ENCODE peak calls at places on chromosomes 12 and 14, in ten cellular contexts. One of them, this sample, is unnamed.

GRCh38 chr12:4816776-4817530 is 92.8 kb upstream of the KCNA1 start:
- DNase-seq in NCI-H748 treated with DMSO at 0.1 percent for 48 hours: no peak
- DNase-seq in ACHN: no peak
- DNase-seq in SK-N-SH: no peak
- DNase-seq in aorta: no peak
- DNase-seq in stimulated activated CD8-positive, alpha-beta memory T cell treated with anti-CD3 and anti-CD28 coated beads, Interleukin-7, amount 100 ng/mL, for 1 hour: no peak
- DNase-seq in CD8-positive, alpha-beta memory T cell: no peak
- DNase-seq in foreskin fibroblast: no peak
- DNase-seq in NCI-H460: no peak
- DNase-seq in osteocyte: no peak
- DNase-seq in this sample: no peak

GRCh38 chr12:83003026-83003425 is 316.3 kb downstream of the TMTC2 start:
- DNase-seq in NCI-H748 treated with DMSO at 0.1 percent for 48 hours: no peak
- DNase-seq in ACHN: no peak
- DNase-seq in SK-N-SH: no peak
- DNase-seq in aorta: no peak
- DNase-seq in stimulated activated CD8-positive, alpha-beta memory T cell treated with anti-CD3 and anti-CD28 coated beads, Interleukin-7, amount 100 ng/mL, for 1 hour: no peak
- DNase-seq in CD8-positive, alpha-beta memory T cell: no peak
- DNase-seq in foreskin fibroblast: no peak
- DNase-seq in NCI-H460: no peak
- DNase-seq in osteocyte: no peak
- DNase-seq in this sample: no peak

GRCh38 chr14:97106166-97106565 is 309.0 kb downstream of the VRK1 start:
- DNase-seq in NCI-H748 treated with DMSO at 0.1 percent for 48 hours: no peak
- DNase-seq in ACHN: no peak
- DNase-seq in SK-N-SH: no peak
- DNase-seq in aorta: no peak
- DNase-seq in stimulated activated CD8-positive, alpha-beta memory T cell treated with anti-CD3 and anti-CD28 coated beads, Interleukin-7, amount 100 ng/mL, for 1 hour: no peak
- DNase-seq in CD8-positive, alpha-beta memory T cell: no peak
- DNase-seq in foreskin fibroblast: no peak
- DNase-seq in NCI-H460: no peak
- DNase-seq in osteocyte: no peak
- DNase-seq in this sample: no peak

GRCh38 chr12:28024231-28024995 is 51.9 kb upstream of the PTHLH start:
- DNase-seq in NCI-H748 treated with DMSO at 0.1 percent for 48 hours: no peak
- DNase-seq in ACHN: peak; percentile 28
- DNase-seq in SK-N-SH: no peak
- DNase-seq in aorta: no peak
- DNase-seq in stimulated activated CD8-positive, alpha-beta memory T cell treated with anti-CD3 and anti-CD28 coated beads, Interleukin-7, amount 100 ng/mL, for 1 hour: no peak
- DNase-seq in CD8-positive, alpha-beta memory T cell: no peak
- DNase-seq in foreskin fibroblast: peak; percentile 54
- DNase-seq in NCI-H460: no peak
- DNase-seq in osteocyte: no peak
- DNase-seq in this sample: no peak

GRCh38 chr12:41514050-41514449 is 325.9 kb downstream of the PDZRN4 start:
- DNase-seq in NCI-H748 treated with DMSO at 0.1 percent for 48 hours: no peak
- DNase-seq in ACHN: no peak
- DNase-seq in SK-N-SH: no peak
- DNase-seq in aorta: no peak
- DNase-seq in stimulated activated CD8-positive, alpha-beta memory T cell treated with anti-CD3 and anti-CD28 coated beads, Interleukin-7, amount 100 ng/mL, for 1 hour: no peak
- DNase-seq in CD8-positive, alpha-beta memory T cell: no peak
- DNase-seq in foreskin fibroblast: no peak
- DNase-seq in NCI-H460: no peak
- DNase-seq in osteocyte: no peak
- DNase-seq in this sample: no peak

GRCh38 chr14:78075610-78076277 is 94.4 kb upstream of the NRXN3 start:
- DNase-seq in NCI-H748 treated with DMSO at 0.1 percent for 48 hours: peak; percentile 81
- DNase-seq in ACHN: no peak
- DNase-seq in SK-N-SH: no peak
- DNase-seq in aorta: no peak
- DNase-seq in stimulated activated CD8-positive, alpha-beta memory T cell treated with anti-CD3 and anti-CD28 coated beads, Interleukin-7, amount 100 ng/mL, for 1 hour: no peak
- DNase-seq in CD8-positive, alpha-beta memory T cell: no peak
- DNase-seq in foreskin fibroblast: no peak
- DNase-seq in NCI-H460: no peak
- DNase-seq in osteocyte: no peak
- DNase-seq in this sample: no peak

GRCh38 chr12:269216-269615 is 6.6 kb upstream of the SLC6A13 start:
- DNase-seq in NCI-H748 treated with DMSO at 0.1 percent for 48 hours: no peak
- DNase-seq in ACHN: no peak
- DNase-seq in SK-N-SH: no peak
- DNase-seq in aorta: no peak
- DNase-seq in stimulated activated CD8-positive, alpha-beta memory T cell treated with anti-CD3 and anti-CD28 coated beads, Interleukin-7, amount 100 ng/mL, for 1 hour: no peak
- DNase-seq in CD8-positive, alpha-beta memory T cell: no peak
- DNase-seq in foreskin fibroblast: no peak
- DNase-seq in NCI-H460: no peak
- DNase-seq in osteocyte: no peak
- DNase-seq in this sample: no peak

GRCh38 chr14:74500417-74501134 is 7.0 kb downstream of the ISCA2 start:
- DNase-seq in NCI-H748 treated with DMSO at 0.1 percent for 48 hours: no peak
- DNase-seq in ACHN: no peak
- DNase-seq in SK-N-SH: no peak
- DNase-seq in aorta: peak; percentile 38
- DNase-seq in stimulated activated CD8-positive, alpha-beta memory T cell treated with anti-CD3 and anti-CD28 coated beads, Interleukin-7, amount 100 ng/mL, for 1 hour: no peak
- DNase-seq in CD8-positive, alpha-beta memory T cell: no peak
- DNase-seq in foreskin fibroblast: no peak
- DNase-seq in NCI-H460: no peak
- DNase-seq in osteocyte: no peak
- DNase-seq in this sample: no peak

GRCh38 chr12:89243786-89244185 is 108.5 kb downstream of the DUSP6 start:
- DNase-seq in NCI-H748 treated with DMSO at 0.1 percent for 48 hours: no peak
- DNase-seq in ACHN: no peak
- DNase-seq in SK-N-SH: no peak
- DNase-seq in aorta: no peak
- DNase-seq in stimulated activated CD8-positive, alpha-beta memory T cell treated with anti-CD3 and anti-CD28 coated beads, Interleukin-7, amount 100 ng/mL, for 1 hour: no peak
- DNase-seq in CD8-positive, alpha-beta memory T cell: no peak
- DNase-seq in foreskin fibroblast: no peak
- DNase-seq in NCI-H460: no peak
- DNase-seq in osteocyte: no peak
- DNase-seq in this sample: no peak

GRCh38 chr12:15428632-15429031 is 106.3 kb downstream of the PTPRO start:
- DNase-seq in NCI-H748 treated with DMSO at 0.1 percent for 48 hours: no peak
- DNase-seq in ACHN: peak; percentile 10
- DNase-seq in SK-N-SH: no peak
- DNase-seq in aorta: no peak
- DNase-seq in stimulated activated CD8-positive, alpha-beta memory T cell treated with anti-CD3 and anti-CD28 coated beads, Interleukin-7, amount 100 ng/mL, for 1 hour: no peak
- DNase-seq in CD8-positive, alpha-beta memory T cell: no peak
- DNase-seq in foreskin fibroblast: no peak
- DNase-seq in NCI-H460: no peak
- DNase-seq in osteocyte: no peak
- DNase-seq in this sample: no peak

GRCh38 chr12:115507951-115508722 is 769.4 kb downstream of the MED13L start:
- DNase-seq in NCI-H748 treated with DMSO at 0.1 percent for 48 hours: peak; percentile 94
- DNase-seq in ACHN: no peak
- DNase-seq in SK-N-SH: no peak
- DNase-seq in aorta: no peak
- DNase-seq in stimulated activated CD8-positive, alpha-beta memory T cell treated with anti-CD3 and anti-CD28 coated beads, Interleukin-7, amount 100 ng/mL, for 1 hour: no peak
- DNase-seq in CD8-positive, alpha-beta memory T cell: no peak
- DNase-seq in foreskin fibroblast: no peak
- DNase-seq in NCI-H460: no peak
- DNase-seq in osteocyte: no peak
- DNase-seq in this sample: no peak

GRCh38 chr12:103571286-103571685 is 15.8 kb upstream of the STAB2 start:
- DNase-seq in NCI-H748 treated with DMSO at 0.1 percent for 48 hours: peak; percentile 70
- DNase-seq in ACHN: no peak
- DNase-seq in SK-N-SH: peak; percentile 41
- DNase-seq in aorta: no peak
- DNase-seq in stimulated activated CD8-positive, alpha-beta memory T cell treated with anti-CD3 and anti-CD28 coated beads, Interleukin-7, amount 100 ng/mL, for 1 hour: no peak
- DNase-seq in CD8-positive, alpha-beta memory T cell: no peak
- DNase-seq in foreskin fibroblast: no peak
- DNase-seq in NCI-H460: no peak
- DNase-seq in osteocyte: no peak
- DNase-seq in this sample: no peak

GRCh38 chr12:29282452-29282851 is 98.5 kb downstream of the ERGIC2 start:
- DNase-seq in NCI-H748 treated with DMSO at 0.1 percent for 48 hours: no peak
- DNase-seq in ACHN: no peak
- DNase-seq in SK-N-SH: peak; percentile 47
- DNase-seq in aorta: no peak
- DNase-seq in stimulated activated CD8-positive, alpha-beta memory T cell treated with anti-CD3 and anti-CD28 coated beads, Interleukin-7, amount 100 ng/mL, for 1 hour: no peak
- DNase-seq in CD8-positive, alpha-beta memory T cell: no peak
- DNase-seq in foreskin fibroblast: no peak
- DNase-seq in NCI-H460: no peak
- DNase-seq in osteocyte: no peak
- DNase-seq in this sample: no peak

GRCh38 chr12:48003226-48004038 is 844 bp downstream of the COL2A1 start:
- DNase-seq in NCI-H748 treated with DMSO at 0.1 percent for 48 hours: no peak
- DNase-seq in ACHN: no peak
- DNase-seq in SK-N-SH: no peak
- DNase-seq in aorta: no peak
- DNase-seq in stimulated activated CD8-positive, alpha-beta memory T cell treated with anti-CD3 and anti-CD28 coated beads, Interleukin-7, amount 100 ng/mL, for 1 hour: no peak
- DNase-seq in CD8-positive, alpha-beta memory T cell: no peak
- DNase-seq in foreskin fibroblast: no peak
- DNase-seq in NCI-H460: no peak
- DNase-seq in osteocyte: no peak
- DNase-seq in this sample: no peak

GRCh38 chr14:103872492-103873113 is 25.2 kb upstream of the PPP1R13B start:
- DNase-seq in NCI-H748 treated with DMSO at 0.1 percent for 48 hours: no peak
- DNase-seq in ACHN: no peak
- DNase-seq in SK-N-SH: no peak
- DNase-seq in aorta: no peak
- DNase-seq in stimulated activated CD8-positive, alpha-beta memory T cell treated with anti-CD3 and anti-CD28 coated beads, Interleukin-7, amount 100 ng/mL, for 1 hour: no peak
- DNase-seq in CD8-positive, alpha-beta memory T cell: no peak
- DNase-seq in foreskin fibroblast: no peak
- DNase-seq in NCI-H460: no peak
- DNase-seq in osteocyte: no peak
- DNase-seq in this sample: no peak

GRCh38 chr14:60634153-60634552 is 15.1 kb downstream of the SIX1 start:
- DNase-seq in NCI-H748 treated with DMSO at 0.1 percent for 48 hours: no peak
- DNase-seq in ACHN: no peak
- DNase-seq in SK-N-SH: no peak
- DNase-seq in aorta: no peak
- DNase-seq in stimulated activated CD8-positive, alpha-beta memory T cell treated with anti-CD3 and anti-CD28 coated beads, Interleukin-7, amount 100 ng/mL, for 1 hour: no peak
- DNase-seq in CD8-positive, alpha-beta memory T cell: no peak
- DNase-seq in foreskin fibroblast: no peak
- DNase-seq in NCI-H460: no peak
- DNase-seq in osteocyte: no peak
- DNase-seq in this sample: no peak

GRCh38 chr12:67630373-67631088 is 18.0 kb upstream of the DYRK2 start:
- DNase-seq in NCI-H748 treated with DMSO at 0.1 percent for 48 hours: peak; percentile 11
- DNase-seq in ACHN: peak; percentile 22
- DNase-seq in SK-N-SH: peak; percentile 15
- DNase-seq in aorta: peak; percentile 77
- DNase-seq in stimulated activated CD8-positive, alpha-beta memory T cell treated with anti-CD3 and anti-CD28 coated beads, Interleukin-7, amount 100 ng/mL, for 1 hour: peak; percentile 57
- DNase-seq in CD8-positive, alpha-beta memory T cell: peak; percentile 82
- DNase-seq in foreskin fibroblast: no peak
- DNase-seq in NCI-H460: no peak
- DNase-seq in osteocyte: no peak
- DNase-seq in this sample: peak; percentile 67

GRCh38 chr12:87756111-87756510 is 273.1 kb downstream of the C12orf50 start:
- DNase-seq in NCI-H748 treated with DMSO at 0.1 percent for 48 hours: no peak
- DNase-seq in ACHN: no peak
- DNase-seq in SK-N-SH: no peak
- DNase-seq in aorta: no peak
- DNase-seq in stimulated activated CD8-positive, alpha-beta memory T cell treated with anti-CD3 and anti-CD28 coated beads, Interleukin-7, amount 100 ng/mL, for 1 hour: no peak
- DNase-seq in CD8-positive, alpha-beta memory T cell: no peak
- DNase-seq in foreskin fibroblast: peak; percentile 47
- DNase-seq in NCI-H460: no peak
- DNase-seq in osteocyte: no peak
- DNase-seq in this sample: no peak

GRCh38 chr12:709631-710030 is 42.7 kb upstream of the WNK1 start:
- DNase-seq in NCI-H748 treated with DMSO at 0.1 percent for 48 hours: no peak
- DNase-seq in ACHN: no peak
- DNase-seq in SK-N-SH: no peak
- DNase-seq in aorta: no peak
- DNase-seq in stimulated activated CD8-positive, alpha-beta memory T cell treated with anti-CD3 and anti-CD28 coated beads, Interleukin-7, amount 100 ng/mL, for 1 hour: no peak
- DNase-seq in CD8-positive, alpha-beta memory T cell: no peak
- DNase-seq in foreskin fibroblast: no peak
- DNase-seq in NCI-H460: no peak
- DNase-seq in osteocyte: no peak
- DNase-seq in this sample: no peak

GRCh38 chr14:80003138-80003537 is 208.2 kb downstream of the DIO2 start:
- DNase-seq in NCI-H748 treated with DMSO at 0.1 percent for 48 hours: peak; percentile 80
- DNase-seq in ACHN: no peak
- DNase-seq in SK-N-SH: no peak
- DNase-seq in aorta: no peak
- DNase-seq in stimulated activated CD8-positive, alpha-beta memory T cell treated with anti-CD3 and anti-CD28 coated beads, Interleukin-7, amount 100 ng/mL, for 1 hour: no peak
- DNase-seq in CD8-positive, alpha-beta memory T cell: no peak
- DNase-seq in foreskin fibroblast: peak; percentile 12
- DNase-seq in NCI-H460: peak; percentile 57
- DNase-seq in osteocyte: no peak
- DNase-seq in this sample: no peak

GRCh38 chr12:112096667-112097066 is 11.9 kb downstream of the NAA25 start:
- DNase-seq in NCI-H748 treated with DMSO at 0.1 percent for 48 hours: no peak
- DNase-seq in ACHN: peak; percentile 91
- DNase-seq in SK-N-SH: no peak
- DNase-seq in aorta: no peak
- DNase-seq in stimulated activated CD8-positive, alpha-beta memory T cell treated with anti-CD3 and anti-CD28 coated beads, Interleukin-7, amount 100 ng/mL, for 1 hour: no peak
- DNase-seq in CD8-positive, alpha-beta memory T cell: no peak
- DNase-seq in foreskin fibroblast: peak; percentile 78
- DNase-seq in NCI-H460: peak; percentile 38
- DNase-seq in osteocyte: no peak
- DNase-seq in this sample: no peak